ENCODE peak calls at places on chromosomes 4 and X, in nine cellular contexts. D is body of pancreas, T is colonic mucosa, K is OCI-LY7, B is tibial artery, A is psoas muscle, G is ovary, C is lower lobe of right lung, E is heart right ventricle. I is an unnamed sample.
A peak's percentile ranks its signal among the peaks of the same experiment; 100 is the strongest.

GRCh38 chrX:133415276-133416105 is at the start of gene GPC4:
- DNase-seq in B (peak; percentile 85), T (peak; percentile 73), E (peak; percentile 60), K (no peak), C (peak; percentile 80), D (peak; percentile 85), G (peak; percentile 78), A (peak; percentile 88), I (peak; percentile 86)

GRCh38 chr4:68348577-68348976 is 1.3 kb downstream of the YTHDC1 start:
- DNase-seq in E (no peak), K (peak; percentile 12), C (no peak), A (no peak), D (no peak), T (no peak), G (no peak), B (no peak), I (no peak)

GRCh38 chr4:83858121-83858520 is 322.2 kb downstream of the GPAT3 start:
- DNase-seq in C (no peak), G (no peak), E (no peak), K (no peak), A (no peak), B (no peak), T (no peak), D (no peak), I (no peak)

GRCh38 chr4:57187241-57187640 is 77.1 kb upstream of the IGFBP7 start:
- DNase-seq in C (no peak), T (no peak), G (no peak), A (no peak), D (no peak), B (no peak), E (no peak), K (no peak), I (no peak)

GRCh38 chrX:110044531-110045249 is 41.8 kb downstream of the TMEM164 start:
- DNase-seq in G (no peak), D (no peak), T (no peak), E (no peak), K (no peak), B (no peak), A (no peak), C (no peak), I (no peak)

GRCh38 chr4:40305329-40306193 is 29.6 kb upstream of the CHRNA9 start:
- DNase-seq in B (peak; percentile 20), C (no peak), A (no peak), G (no peak), T (no peak), E (no peak), K (peak; percentile 85), D (no peak), I (no peak)

GRCh38 chr4:118760092-118760491 is 74.9 kb downstream of the METTL14 start:
- DNase-seq in G (no peak), D (no peak), E (no peak), B (no peak), C (no peak), T (no peak), A (no peak), K (peak; percentile 66), I (no peak)

GRCh38 chr4:143375326-143376073 is 38.8 kb downstream of the GAB1 start:
- DNase-seq in T (peak; percentile 47), K (peak; percentile 86), A (peak; percentile 63), B (no peak), C (no peak), G (no peak), E (no peak), D (peak; percentile 24), I (peak; percentile 56)

GRCh38 chr4:156838761-156839160 is 132.8 kb downstream of the PDGFC start:
- DNase-seq in C (no peak), K (no peak), E (no peak), G (no peak), T (no peak), B (no peak), D (no peak), A (no peak), I (no peak)

GRCh38 chr4:47510506-47511143 is 25.6 kb downstream of the ATP10D start:
- DNase-seq in E (no peak), D (no peak), B (no peak), C (no peak), G (no peak), K (no peak), A (no peak), T (no peak), I (no peak)

GRCh38 chr4:11529625-11530201 is 101.0 kb upstream of the HS3ST1 start:
- DNase-seq in K (no peak), D (no peak), A (no peak), C (no peak), B (no peak), G (no peak), E (no peak), T (no peak), I (no peak)

GRCh38 chrX:4682637-4683036 is 969.2 kb upstream of the PRKX start:
- DNase-seq in B (no peak), K (no peak), C (no peak), T (no peak), A (no peak), E (no peak), G (no peak), D (no peak), I (no peak)

GRCh38 chr4:128639586-128640270 is 169.8 kb upstream of the JADE1 start:
- DNase-seq in G (no peak), C (no peak), D (no peak), A (no peak), K (no peak), T (no peak), E (peak; percentile 24), B (no peak), I (no peak)

GRCh38 chrX:119228506-119229290 is 7.4 kb upstream of the PGRMC1 start:
- DNase-seq in D (no peak), B (no peak), K (no peak), A (no peak), E (no peak), G (no peak), C (no peak), T (no peak), I (no peak)

GRCh38 chr4:184930026-184930425 is 88.3 kb upstream of the HELT start:
- DNase-seq in E (no peak), B (no peak), A (no peak), C (no peak), D (no peak), K (no peak), G (no peak), T (peak; percentile 7), I (no peak)

GRCh38 chrX:107483976-107484726 is 34.7 kb downstream of the FRMPD3 start:
- DNase-seq in E (peak; percentile 22), G (peak; percentile 77), K (no peak), C (no peak), T (peak; percentile 31), D (no peak), A (peak; percentile 65), B (no peak), I (peak; percentile 54)

GRCh38 chrX:12372111-12372510 is 233.8 kb downstream of the FRMPD4 start:
- DNase-seq in C (no peak), D (no peak), K (no peak), A (no peak), B (no peak), E (no peak), T (no peak), G (no peak), I (no peak)

GRCh38 chrX:28542791-28543190 is 44.5 kb upstream of the IL1RAPL1 start:
- DNase-seq in G (no peak), A (no peak), K (no peak), B (no peak), C (no peak), E (no peak), D (no peak), T (no peak), I (no peak)

GRCh38 chrX:116435597-116435996 is 809 bp upstream of the SLC6A14 start:
- DNase-seq in C (no peak), G (no peak), T (no peak), K (no peak), D (no peak), A (no peak), B (no peak), E (no peak), I (no peak)
- H3K27ac ChIP-seq in C (no peak overlapping the region), G (no peak overlapping the region), T (peak overlapping the region; percentile 33), K (no peak overlapping the region), D (no peak overlapping the region), A (no peak overlapping the region), B (no peak overlapping the region), E (no peak overlapping the region), I (no peak overlapping the region)

DNA sequence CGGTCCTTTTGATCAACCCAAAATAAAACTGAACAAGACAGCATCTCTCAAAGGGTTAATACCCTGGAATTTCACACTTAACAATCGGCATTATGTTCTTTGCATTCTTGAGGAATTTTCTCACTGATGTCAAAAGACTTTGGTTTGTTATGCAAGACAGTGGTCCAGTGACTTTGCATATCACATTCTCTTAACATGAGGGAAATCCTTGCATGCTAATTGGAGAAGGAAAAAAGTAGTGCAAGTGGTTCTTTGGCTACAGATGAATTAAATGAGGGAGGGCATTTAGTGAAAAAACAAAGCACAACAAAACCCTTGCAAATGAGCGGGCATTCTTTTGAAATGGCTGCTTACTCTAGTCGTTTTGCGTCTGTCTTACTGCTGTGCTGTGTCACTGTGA is 105.1 kb upstream of the LIMCH1 start:
- DNase-seq in B (no peak), E (no peak), K (no peak), A (no peak), D (no peak), T (no peak), G (no peak), C (no peak), I (no peak)
- H3K9me3 ChIP-seq in B (no peaks in the 10 kb centered on the region), E (peaks cover 5% of the 10 kb centered on the region), K (no peaks in the 10 kb centered on the region), A (no peaks in the 10 kb centered on the region), D (no peaks in the 10 kb centered on the region), T (no peaks in the 10 kb centered on the region), G (no peaks in the 10 kb centered on the region), C (no peaks in the 10 kb centered on the region), I (no peaks in the 10 kb centered on the region)

DNA sequence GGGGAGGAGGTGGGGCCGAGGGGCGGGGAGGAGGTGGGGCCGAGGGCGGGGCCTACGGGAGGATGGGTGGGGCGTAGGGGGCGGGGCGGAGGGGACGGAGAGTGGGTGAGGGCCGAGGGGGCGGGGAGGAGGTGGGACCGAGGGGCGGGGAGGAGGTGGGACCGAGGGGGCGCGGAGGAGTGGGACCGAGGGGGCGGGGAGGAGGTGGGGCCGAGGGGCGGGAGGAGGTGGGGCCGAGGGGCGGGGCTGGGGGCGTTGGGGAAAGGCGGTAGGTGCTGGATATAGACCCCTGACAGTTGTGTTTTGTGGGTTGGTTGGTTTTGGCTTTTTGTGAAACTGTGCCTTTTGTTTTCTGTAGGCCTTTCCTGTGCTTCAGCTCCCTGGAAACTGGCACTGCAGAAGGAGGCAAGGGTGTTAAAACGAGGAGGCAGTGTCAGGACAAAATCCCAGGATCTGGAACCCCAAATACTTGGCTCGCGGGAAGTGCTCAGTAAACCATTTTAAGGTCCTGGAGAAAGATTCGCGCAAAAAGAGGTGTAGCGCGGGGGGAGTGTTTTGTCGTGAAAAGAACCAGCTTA is 580 bp upstream of the MMGT1 start:
- DNase-seq in A (peak; percentile 82), T (peak; percentile 72), G (peak; percentile 86), C (peak; percentile 74), K (peak; percentile 75), D (peak; percentile 84), E (peak; percentile 80), B (peak; percentile 85), I (peak; percentile 92)
- H3K27ac ChIP-seq in A (no peak overlapping the region), T (no peak overlapping the region), G (peak overlapping the region; percentile 64), C (peak overlapping the region; percentile 41), K (no peak overlapping the region), D (peak overlapping the region; percentile 77), E (peak overlapping the region; percentile 55), B (peak overlapping the region; percentile 67), I (peak overlapping the region; percentile 6)

DNA sequence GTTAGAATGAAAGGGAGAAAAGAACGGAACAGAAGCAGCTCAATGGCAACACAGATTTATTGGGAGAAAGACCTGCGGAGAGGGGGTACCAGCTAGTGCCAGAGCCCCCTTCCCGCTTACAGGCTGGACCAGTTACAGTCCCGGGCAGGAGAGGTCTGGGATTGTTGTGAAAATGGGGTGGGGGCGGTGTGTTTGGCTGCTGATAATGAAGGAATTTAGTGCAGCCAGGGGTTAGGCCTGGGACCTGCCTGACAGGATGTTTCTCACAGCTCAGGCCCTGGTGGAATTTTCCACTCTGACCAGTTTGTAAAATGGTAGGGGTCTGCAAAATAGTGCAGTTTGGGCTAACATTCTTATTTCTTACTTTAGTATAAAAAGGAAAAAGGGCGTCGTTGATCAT is 75.4 kb upstream of the SPIN4 start:
- DNase-seq in T (no peak), G (no peak), B (no peak), D (no peak), A (no peak), E (no peak), C (no peak), K (no peak), I (no peak)
- H3K9me3 ChIP-seq in T (no peaks in the 10 kb centered on the region), G (no peaks in the 10 kb centered on the region), B (no peaks in the 10 kb centered on the region), D (no peaks in the 10 kb centered on the region), A (no peaks in the 10 kb centered on the region), E (no peaks in the 10 kb centered on the region), C (no peaks in the 10 kb centered on the region), K (no peaks in the 10 kb centered on the region), I (no peaks in the 10 kb centered on the region)